ENCODE peak calls at places on chromosomes 3 and 15, in five cellular contexts. L, J, M, R and D are unnamed samples.

GRCh38 chr3:152719264-152719663 is 115.7 kb upstream of the P2RY1 start:
- DNase-seq in R (peak; percentile 60), J (no peak), M (peak; percentile 18), L (no peak), D (peak; percentile 78)

GRCh38 chr3:172685331-172686214 is 25.3 kb downstream of the NCEH1 start:
- DNase-seq in L (no peak), M (no peak), J (no peak), R (peak; percentile 52), D (no peak)

GRCh38 chr15:58545307-58546065 is 113.7 kb downstream of the LIPC start:
- DNase-seq in L (no peak), R (no peak), M (peak; percentile 91), J (no peak), D (no peak)

GRCh38 chr3:54211097-54211496 is 88.7 kb downstream of the CACNA2D3 start:
- DNase-seq in L (no peak), R (no peak), M (no peak), J (no peak), D (no peak)

GRCh38 chr3:25237602-25238001 is 190.5 kb upstream of the RARB start:
- DNase-seq in M (no peak), L (no peak), J (no peak), R (no peak), D (no peak)

GRCh38 chr3:22045882-22046281 is 294.9 kb upstream of the ZNF385D start:
- DNase-seq in M (no peak), R (no peak), L (no peak), J (no peak), D (no peak)

GRCh38 chr15:69523010-69524001 is 70.7 kb downstream of the RPLP1 start:
- DNase-seq in R (peak; percentile 70), L (peak; percentile 33), J (peak; percentile 20), M (peak; percentile 78), D (peak; percentile 64)

GRCh38 chr3:114253505-114253904 is 16.1 kb upstream of the ZNF80 start:
- DNase-seq in M (no peak), J (no peak), L (no peak), R (no peak), D (no peak)

GRCh38 chr3:135926664-135927063 is 38.9 kb upstream of the PPP2R3A start:
- DNase-seq in M (no peak), L (no peak), J (no peak), R (no peak), D (no peak)

GRCh38 chr15:35442734-35443133 is 103.2 kb downstream of the DPH6 start:
- DNase-seq in L (no peak), J (no peak), M (no peak), R (no peak), D (no peak)